ENCODE peak calls at places on chromosomes 12 and 14, in four cellular contexts. G is cardiac muscle cell, Z is aorta, X is non-pigmented ciliary epithelial cell. R is an unnamed sample.

GRCh38 chr14:93548102-93548843 is 117.5 kb downstream of the UNC79 start:
- DNase-seq in G (peak), Z (no peak), X (no peak), R (no peak)

GRCh38 chr12:1126089-1126488 is 135.1 kb downstream of the ERC1 start:
- DNase-seq in G (no peak), Z (no peak), X (no peak), R (no peak)

GRCh38 chr14:76500011-76500410 is 124.1 kb downstream of the ESRRB start:
- DNase-seq in G (peak), Z (no peak), X (no peak), R (no peak)

GRCh38 chr14:69484444-69485113 is at the start of gene PLEKHD1:
- DNase-seq in G (no peak), Z (no peak), X (no peak), R (peak)

GRCh38 chr12:2845280-2845679 is 10.4 kb upstream of the NRIP2 start:
- DNase-seq in G (peak), Z (no peak), X (no peak), R (no peak)

GRCh38 chr12:15364221-15365170 is 42.2 kb downstream of the PTPRO start:
- DNase-seq in G (peak), Z (no peak), X (no peak), R (no peak)

GRCh38 chr12:55743967-55744931 is 1.3 kb downstream of the GDF11 start:
- DNase-seq in G (no peak), Z (no peak), X (no peak), R (no peak)

GRCh38 chr12:47867496-47867941 is 37.3 kb downstream of the VDR start:
- DNase-seq in G (peak), Z (peak), X (peak), R (no peak)

GRCh38 chr14:75044322-75044721 is 6.9 kb downstream of the MLH3 start:
- DNase-seq in G (peak), Z (no peak), X (no peak), R (no peak)

GRCh38 chr14:91290986-91291385 is 46.5 kb upstream of the GPR68 start:
- DNase-seq in G (no peak), Z (no peak), X (no peak), R (no peak)

GRCh38 chr12:124531281-124531745 is 36.1 kb downstream of the NCOR2 start:
- DNase-seq in G (no peak), Z (peak), X (no peak), R (no peak)

GRCh38 chr14:29814153-29815057 is 113.2 kb downstream of the PRKD1 start:
- DNase-seq in G (peak), Z (peak), X (no peak), R (no peak)

GRCh38 chr12:131929530-131930456 is 717 bp downstream of the PUS1 start:
- DNase-seq in G (peak), Z (peak), X (no peak), R (peak)

GRCh38 chr12:111546758-111547383 is 52.2 kb downstream of the ATXN2 start:
- DNase-seq in G (no peak), Z (no peak), X (no peak), R (no peak)

GRCh38 chr12:4850857-4851380 is 58.8 kb upstream of the KCNA1 start:
- DNase-seq in G (no peak), Z (no peak), X (no peak), R (no peak)

GRCh38 chr14:31927348-31927826 is 149.7 kb upstream of the ARHGAP5 start:
- DNase-seq in G (peak), Z (no peak), X (peak), R (no peak)

GRCh38 chr14:43706901-43707300 is 800.2 kb downstream of the FSCB start:
- DNase-seq in G (no peak), Z (no peak), X (no peak), R (no peak)

GRCh38 chr12:5173511-5174011 is 129.9 kb downstream of the KCNA5 start:
- DNase-seq in G (no peak), Z (peak), X (no peak), R (no peak)

GRCh38 chr12:42742691-42743090 is 153.1 kb upstream of the PRICKLE1 start:
- DNase-seq in G (no peak), Z (no peak), X (no peak), R (no peak)

GRCh38 chr12:21169878-21170472 is 39.0 kb downstream of the SLCO1B1 start:
- DNase-seq in G (peak), Z (no peak), X (no peak), R (peak)

GRCh38 chr14:67370830-67371229 is 10.7 kb downstream of the EIF2S1 start:
- DNase-seq in G (no peak), Z (no peak), X (no peak), R (no peak)

GRCh38 chr14:25411933-25412757 is 362.2 kb upstream of the STXBP6 start:
- DNase-seq in G (peak), Z (no peak), X (no peak), R (no peak)

GRCh38 chr12:12726543-12727093 is 9.4 kb downstream of the CDKN1B start:
- DNase-seq in G (peak), Z (no peak), X (peak), R (no peak)

GRCh38 chr12:71737204-71737603 is 17.5 kb upstream of the RAB21 start:
- DNase-seq in G (no peak), Z (no peak), X (no peak), R (no peak)

GRCh38 chr12:94561943-94562411 is 88.4 kb downstream of the TMCC3 start:
- DNase-seq in G (no peak), Z (no peak), X (no peak), R (no peak)

GRCh38 chr12:120678572-120678971 is 8.4 kb upstream of the MLEC start:
- DNase-seq in G (no peak), Z (no peak), X (no peak), R (no peak)

GRCh38 chr14:24332094-24332983 is 2.5 kb downstream of the ADCY4 start:
- DNase-seq in G (peak), Z (peak), X (no peak), R (peak)

GRCh38 chr12:10301103-10301502 is 6.6 kb upstream of the KLRD1 start:
- DNase-seq in G (no peak), Z (no peak), X (peak), R (no peak)

GRCh38 chr14:74141703-74142102 is 56.9 kb downstream of the LIN52 start:
- DNase-seq in G (peak), Z (no peak), X (no peak), R (no peak)

GRCh38 chr12:57096748-57097553 is 8.0 kb downstream of the NAB2 start:
- DNase-seq in G (no peak), Z (no peak), X (no peak), R (no peak)

GRCh38 chr14:34324363-34324795 is 137.7 kb downstream of the SPTSSA start:
- DNase-seq in G (peak), Z (no peak), X (no peak), R (no peak)

GRCh38 chr14:65299837-65300236 is 112.7 kb upstream of the FUT8 start:
- DNase-seq in G (no peak), Z (no peak), X (no peak), R (no peak)

GRCh38 chr14:50335389-50335788 is 23.3 kb downstream of the DMAC2L start:
- DNase-seq in G (peak), Z (no peak), X (no peak), R (no peak)